ENCODE peak calls at places on chromosomes 12 and 14, in four cellular contexts. S, Q, C and N are unnamed samples.

GRCh38 chr14:87231336-87232026 is 761.5 kb downstream of the GALC start:
- DNase-seq in S (no peak), Q (no peak), C (no peak), N (no peak)

GRCh38 chr12:13897811-13898210 is 83.6 kb downstream of the GRIN2B start:
- DNase-seq in S (no peak), Q (no peak), C (no peak), N (no peak)

GRCh38 chr14:39102265-39102968 is 618 bp downstream of the SEC23A start:
- DNase-seq in S (peak; percentile 73), Q (no peak), C (peak; percentile 44), N (no peak)

GRCh38 chr14:39212034-39212433 is 21.7 kb upstream of the MIA2 start:
- DNase-seq in S (no peak), Q (no peak), C (no peak), N (no peak)

GRCh38 chr12:98821232-98821631 is 176.1 kb downstream of the APAF1 start:
- DNase-seq in S (no peak), Q (no peak), C (no peak), N (no peak)

GRCh38 chr12:16453319-16453718 is 105.9 kb downstream of the MGST1 start:
- DNase-seq in S (no peak), Q (no peak), C (no peak), N (no peak)

GRCh38 chr14:60183724-60184596 is 18.8 kb upstream of the DHRS7 start:
- DNase-seq in S (no peak), Q (no peak), C (peak; percentile 87), N (peak; percentile 49)

GRCh38 chr14:91008759-91009409 is 51.6 kb downstream of the RPS6KA5 start:
- DNase-seq in S (no peak), Q (no peak), C (no peak), N (no peak)

GRCh38 chr14:104587641-104588040 is 8.1 kb downstream of the C14orf180 start:
- DNase-seq in S (no peak), Q (no peak), C (no peak), N (no peak)
- H3K4me3 ChIP-seq in S (no peak overlapping the region), Q (no peak overlapping the region), C (no peak overlapping the region), N (no peak overlapping the region)

GRCh38 chr12:60262378-60262777 is 666.5 kb downstream of the SLC16A7 start:
- DNase-seq in S (no peak), Q (no peak), C (no peak), N (no peak)

GRCh38 chr12:60259241-60259640 is 663.4 kb downstream of the SLC16A7 start:
- DNase-seq in S (no peak), Q (no peak), C (no peak), N (no peak)

GRCh38 chr12:60255044-60255443 is 659.2 kb downstream of the SLC16A7 start:
- DNase-seq in S (no peak), Q (no peak), C (no peak), N (no peak)

DNA sequence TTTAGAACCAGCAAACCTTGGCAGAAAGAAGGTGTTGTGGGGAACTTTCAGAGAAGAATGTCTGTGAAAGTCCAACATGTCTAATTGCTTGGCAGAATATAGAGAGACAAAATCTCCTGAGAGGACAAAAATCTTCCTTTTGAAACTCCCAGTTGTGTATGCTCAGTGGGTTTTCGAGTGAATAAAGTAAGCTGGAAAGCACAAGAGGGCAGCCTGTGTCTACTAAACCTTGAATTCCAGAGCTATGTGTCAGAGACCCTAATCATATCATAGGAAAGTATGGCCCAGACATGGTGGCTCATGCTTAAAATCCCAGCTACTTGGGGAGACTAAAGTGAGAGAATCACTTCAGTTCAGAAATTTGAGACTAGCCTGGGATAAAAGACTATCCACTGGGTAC is 661.2 kb downstream of the SLC16A7 start:
- DNase-seq in S (no peak), Q (no peak), C (peak; percentile 90), N (peak; percentile 41)
- TF ChIP-seq CTCF in S (no peak), Q (peak; percentile 25), C (peak; percentile 54), N (peak; percentile 43)

GRCh38 chr12:117038023-117038680 is 61.1 kb downstream of the TESC start:
- DNase-seq in S (no peak), Q (no peak), C (no peak), N (no peak)

GRCh38 chr12:117039891-117040309 is 59.3 kb downstream of the TESC start:
- DNase-seq in S (no peak), Q (no peak), C (no peak), N (no peak)

GRCh38 chr12:117040496-117040895 is 58.7 kb downstream of the TESC start:
- DNase-seq in S (no peak), Q (no peak), C (no peak), N (no peak)

GRCh38 chr12:117037296-117038022 is 61.8 kb downstream of the TESC start:
- DNase-seq in S (no peak), Q (no peak), C (no peak), N (no peak)

GRCh38 chr12:117038919-117039318 is 60.3 kb downstream of the TESC start:
- DNase-seq in S (no peak), Q (no peak), C (no peak), N (no peak)
- H3K4me3 ChIP-seq in S (no peak overlapping the region), Q (no peak overlapping the region), C (no peak overlapping the region), N (no peak overlapping the region)

GRCh38 chr12:129082441-129082840 is 229.2 kb downstream of the GLT1D1 start:
- DNase-seq in S (no peak), Q (no peak), C (no peak), N (no peak)

GRCh38 chr12:129080821-129081220 is 227.5 kb downstream of the GLT1D1 start:
- DNase-seq in S (no peak), Q (no peak), C (no peak), N (no peak)

GRCh38 chr12:129080413-129080812 is 227.1 kb downstream of the GLT1D1 start:
- DNase-seq in S (no peak), Q (no peak), C (no peak), N (no peak)

GRCh38 chr12:129083121-129083520 is 229.8 kb downstream of the GLT1D1 start:
- DNase-seq in S (no peak), Q (no peak), C (no peak), N (no peak)

GRCh38 chr12:129081755-129082250 is 228.5 kb downstream of the GLT1D1 start:
- DNase-seq in S (no peak), Q (no peak), C (no peak), N (no peak)
- TF ChIP-seq CTCF in S (no peak), Q (no peak), C (no peak), N (no peak)

GRCh38 chr12:124506145-124506831 is 61.1 kb downstream of the NCOR2 start:
- DNase-seq in S (peak; percentile 77), Q (peak; percentile 73), C (peak; percentile 88), N (no peak)
- H3K4me3 ChIP-seq in S (peak overlapping the region; percentile 1), Q (no peak overlapping the region), C (peak overlapping the region; percentile 16), N (no peak overlapping the region)

DNA sequence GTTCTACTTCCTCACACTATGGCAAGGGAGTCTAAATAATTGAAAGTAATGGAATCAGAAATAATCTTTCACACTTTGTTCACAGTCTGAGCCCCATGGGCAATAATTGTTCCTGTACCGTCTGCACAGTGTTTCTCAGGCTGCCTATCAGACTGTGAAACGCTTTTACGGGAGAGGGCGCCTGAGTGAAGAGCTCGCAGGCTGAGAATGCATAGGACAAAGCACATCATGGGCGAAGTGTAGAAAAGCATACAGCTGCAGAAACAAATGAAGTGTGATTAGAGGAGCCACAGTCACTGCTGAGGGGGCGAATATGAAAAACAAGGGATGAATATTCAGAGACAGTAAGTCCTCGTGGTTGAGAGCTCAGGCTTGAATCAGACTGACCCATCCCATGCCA is 438.3 kb upstream of the DCN start:
- DNase-seq in S (no peak), Q (no peak), C (peak; percentile 10), N (no peak)
- TF ChIP-seq CTCF in S (no peak), Q (no peak), C (peak; percentile 25), N (no peak)

DNA sequence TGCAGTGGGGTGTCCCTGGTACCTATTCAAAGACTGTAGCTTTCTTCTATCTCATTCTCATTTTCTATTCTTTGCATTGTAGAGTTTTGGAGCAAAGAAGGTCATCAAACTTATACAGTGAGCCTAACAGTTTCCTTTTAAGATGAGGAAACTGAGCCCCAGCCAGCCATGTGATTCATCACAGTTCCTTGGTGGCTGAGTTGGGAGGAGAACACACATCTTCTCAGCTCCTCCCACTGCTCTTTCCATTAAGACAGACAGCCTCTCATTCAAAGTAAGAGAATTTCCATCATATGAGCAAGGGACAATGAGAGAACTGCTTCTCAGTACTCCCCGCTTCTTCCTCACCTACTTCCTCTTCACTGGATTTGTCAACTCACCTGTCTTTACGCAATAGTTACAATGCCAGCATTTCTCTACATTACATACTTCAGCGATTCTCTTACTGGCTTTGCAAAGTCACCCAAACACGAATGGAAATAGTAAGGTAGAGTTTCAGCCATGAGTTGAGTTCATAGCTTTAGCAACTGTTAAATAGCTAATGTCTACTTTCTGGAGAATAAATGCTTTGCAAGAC is 2.2 kb downstream of the IFNG start:
- DNase-seq in S (no peak), Q (no peak), C (no peak), N (no peak)
- H3K4me3 ChIP-seq in S (no peak overlapping the region), Q (no peak overlapping the region), C (no peak overlapping the region), N (no peak overlapping the region)

GRCh38 chr14:92457018-92457565 is 56.5 kb upstream of the RIN3 start:
- DNase-seq in S (no peak), Q (no peak), C (no peak), N (no peak)

GRCh38 chr14:92456215-92457017 is 57.2 kb upstream of the RIN3 start:
- DNase-seq in S (peak; percentile 35), Q (no peak), C (peak; percentile 86), N (no peak)

GRCh38 chr14:92459479-92460421 is 53.8 kb upstream of the RIN3 start:
- DNase-seq in S (no peak), Q (no peak), C (no peak), N (no peak)

GRCh38 chr14:92458959-92459478 is 54.6 kb upstream of the RIN3 start:
- DNase-seq in S (no peak), Q (no peak), C (no peak), N (no peak)

DNA sequence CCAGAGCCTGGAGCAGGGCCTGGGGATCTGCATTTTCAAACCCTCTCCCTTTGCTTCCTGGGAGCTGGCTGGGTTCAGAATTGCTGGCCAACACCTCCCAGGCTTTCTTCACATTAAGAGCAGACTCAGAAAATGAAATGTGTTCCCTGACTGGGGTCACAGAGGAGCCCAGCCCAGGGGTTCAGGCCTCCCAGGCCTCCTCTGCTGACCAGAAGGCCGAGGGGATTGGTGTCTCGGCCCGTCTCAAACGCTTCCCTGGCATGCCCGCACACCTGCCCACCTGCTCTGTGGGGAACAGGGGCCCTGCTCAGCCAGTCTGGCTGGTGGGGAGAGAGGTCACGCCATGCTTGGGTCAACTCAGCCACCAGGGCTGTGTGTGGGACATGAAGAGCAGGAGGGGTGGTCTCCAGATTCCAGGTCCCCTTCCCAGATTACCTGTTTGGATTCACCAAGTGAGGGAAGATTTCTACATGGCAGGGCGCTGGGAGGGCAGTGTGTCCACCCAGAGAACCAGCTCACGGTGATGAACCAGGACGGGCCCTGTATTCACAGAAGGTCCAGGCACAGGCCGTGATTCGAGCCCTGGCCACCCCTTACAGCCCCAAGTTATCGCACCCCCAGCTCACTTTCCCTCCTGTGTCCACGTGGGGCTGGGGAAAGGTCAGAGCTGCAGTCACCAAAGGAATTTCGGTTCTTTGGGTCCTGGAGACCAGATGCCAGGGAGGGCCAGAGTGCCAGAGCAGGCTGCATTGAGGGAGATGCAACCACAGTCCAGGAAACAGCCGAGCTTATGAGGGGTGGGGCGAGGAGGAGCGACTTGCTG is 55.2 kb upstream of the RIN3 start:
- DNase-seq in S (no peak), Q (no peak), C (no peak), N (no peak)
- TF ChIP-seq CTCF in S (no peak), Q (no peak), C (no peak), N (no peak)